ENCODE peak calls at places on chromosomes 1 and 21, in four cellular contexts. E is K562, F is HepG2, T is SK-N-SH. J is an unnamed sample.

GRCh38 chr1:50846224-50846839 is 113.7 kb downstream of the FAF1 start:
- DNase-seq in T (no peak), E (no peak), F (no peak), J (no peak)

GRCh38 chr1:197850918-197851317 is 51.5 kb upstream of the C1orf53 start:
- DNase-seq in E (no peak), F (no peak), T (no peak), J (no peak)

GRCh38 chr1:58505286-58505685 is 41.2 kb downstream of the OMA1 start:
- DNase-seq in E (no peak), F (no peak), T (no peak), J (no peak)

GRCh38 chr1:52523376-52523775 is 29.5 kb downstream of the TUT4 start:
- DNase-seq in F (no peak), T (no peak), E (no peak), J (no peak)

GRCh38 chr1:45205910-45206721 is at the start of gene ZSWIM5:
- DNase-seq in T (peak; percentile 92), F (peak; percentile 48), E (peak; percentile 73), J (no peak)

GRCh38 chr1:86713477-86713876 is 9.1 kb downstream of the SH3GLB1 start:
- DNase-seq in F (no peak), E (no peak), T (no peak), J (no peak)

GRCh38 chr1:9787702-9788101 is 36.1 kb downstream of the CLSTN1 start:
- DNase-seq in F (no peak), T (no peak), E (no peak), J (peak; percentile 70)

GRCh38 chr1:205950280-205950679 is 7.0 kb upstream of the SLC26A9 start:
- DNase-seq in T (no peak), E (no peak), F (no peak), J (no peak)

GRCh38 chr1:222079546-222079945 is 337.7 kb upstream of the DUSP10 start:
- DNase-seq in F (no peak), E (no peak), T (no peak), J (no peak)

GRCh38 chr1:97451422-97451821 is 469.4 kb downstream of the DPYD start:
- DNase-seq in F (no peak), E (no peak), T (no peak), J (no peak)

GRCh38 chr21:46021978-46022544 is 40.5 kb downstream of the COL6A1 start:
- DNase-seq in T (no peak), E (no peak), F (no peak), J (no peak)

GRCh38 chr1:174036798-174037197 is 14.6 kb upstream of the RC3H1 start:
- DNase-seq in F (no peak), E (no peak), T (no peak), J (no peak)

GRCh38 chr1:38781872-38782617 is 77.5 kb downstream of the RRAGC start:
- DNase-seq in T (no peak), E (no peak), F (no peak), J (no peak)

GRCh38 chr1:222653178-222653827 is 35.4 kb downstream of the MIA3 start:
- DNase-seq in F (no peak), E (no peak), T (no peak), J (no peak)

GRCh38 chr1:53508991-53509663 is 49.9 kb downstream of the DMRTB1 start:
- DNase-seq in T (no peak), E (peak; percentile 63), F (no peak), J (no peak)

GRCh38 chr1:212034516-212035122 is 738 bp downstream of the INTS7 start:
- DNase-seq in F (no peak), T (no peak), E (no peak), J (no peak)

GRCh38 chr1:161266096-161266679 is 7.6 kb downstream of the PCP4L1 start:
- DNase-seq in E (no peak), F (no peak), T (no peak), J (no peak)

GRCh38 chr21:45129231-45129923 is 55.0 kb downstream of the ADARB1 start:
- DNase-seq in F (no peak), E (peak; percentile 50), T (no peak), J (no peak)

GRCh38 chr1:119853155-119853554 is 41.9 kb upstream of the REG4 start:
- DNase-seq in T (no peak), F (no peak), E (no peak), J (no peak)

GRCh38 chr1:58816072-58816746 is 32.4 kb upstream of the JUN start:
- DNase-seq in T (peak; percentile 94), F (peak; percentile 63), E (peak; percentile 73), J (peak; percentile 53)

GRCh38 chr1:56837244-56837926 is 17.2 kb upstream of the C8A start:
- DNase-seq in E (no peak), T (no peak), F (no peak), J (no peak)

GRCh38 chr1:232174306-232174705 is 455.6 kb downstream of the SIPA1L2 start:
- DNase-seq in F (no peak), E (no peak), T (no peak), J (no peak)

GRCh38 chr1:242447682-242448081 is 76.8 kb downstream of the PLD5 start:
- DNase-seq in E (no peak), T (no peak), F (no peak), J (no peak)

GRCh38 chr1:17909634-17910033 is 154.5 kb downstream of the ACTL8 start:
- DNase-seq in F (no peak), E (peak; percentile 31), T (no peak), J (no peak)

GRCh38 chr21:14078746-14079375 is 131.9 kb downstream of the LIPI start:
- DNase-seq in T (no peak), E (no peak), F (no peak), J (no peak)

GRCh38 chr1:224450164-224450955 is 15.8 kb upstream of the WDR26 start:
- DNase-seq in T (no peak), E (no peak), F (no peak), J (no peak)

GRCh38 chr1:86419277-86419903 is 4.6 kb upstream of the CLCA2 start:
- DNase-seq in E (peak; percentile 25), F (no peak), T (no peak), J (no peak)

GRCh38 chr1:160346953-160347352 is 3.8 kb downstream of the NCSTN start:
- DNase-seq in E (no peak), T (no peak), F (no peak), J (peak; percentile 46)

GRCh38 chr1:26887125-26887524 is 3.0 kb downstream of the GPN2 start:
- DNase-seq in T (peak; percentile 41), F (no peak), E (no peak), J (no peak)

GRCh38 chr21:46483300-46484295 is 24.9 kb downstream of the DIP2A start:
- DNase-seq in T (no peak), E (no peak), F (no peak), J (no peak)

GRCh38 chr1:241102652-241103051 is 254.4 kb downstream of the RGS7 start:
- DNase-seq in T (peak; percentile 33), E (no peak), F (no peak), J (no peak)

DNA sequence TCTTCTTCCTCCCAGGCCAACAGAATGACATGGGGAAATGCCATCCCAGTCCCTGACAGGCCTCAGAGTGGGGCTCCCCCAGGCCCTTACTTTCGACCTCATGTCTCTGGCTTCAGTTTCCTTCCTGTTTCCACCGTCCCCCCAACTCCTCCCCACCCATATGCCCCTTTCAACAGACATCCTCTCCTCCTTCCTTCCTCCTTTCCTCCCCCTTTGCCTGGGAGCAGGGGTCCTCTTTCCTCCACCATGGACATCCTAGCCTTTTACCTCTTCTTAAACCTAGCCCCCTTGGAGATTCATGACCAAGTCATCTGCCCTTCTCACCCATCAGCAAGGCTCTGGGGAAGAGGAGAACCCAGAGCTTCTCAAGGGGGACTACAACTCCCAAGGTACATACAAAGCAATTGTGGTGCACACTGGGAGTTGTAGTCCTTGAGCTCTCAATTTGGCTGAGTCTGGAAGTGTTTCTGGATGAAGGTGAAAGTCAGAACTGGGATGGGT is 4.0 kb downstream of the ZBTB7B start:
- DNase-seq in E (no peak), F (no peak), T (no peak), J (no peak)
- TF ChIP-seq USF2 in E (no peak), F (no peak), T (no peak), J (no peak)

DNA sequence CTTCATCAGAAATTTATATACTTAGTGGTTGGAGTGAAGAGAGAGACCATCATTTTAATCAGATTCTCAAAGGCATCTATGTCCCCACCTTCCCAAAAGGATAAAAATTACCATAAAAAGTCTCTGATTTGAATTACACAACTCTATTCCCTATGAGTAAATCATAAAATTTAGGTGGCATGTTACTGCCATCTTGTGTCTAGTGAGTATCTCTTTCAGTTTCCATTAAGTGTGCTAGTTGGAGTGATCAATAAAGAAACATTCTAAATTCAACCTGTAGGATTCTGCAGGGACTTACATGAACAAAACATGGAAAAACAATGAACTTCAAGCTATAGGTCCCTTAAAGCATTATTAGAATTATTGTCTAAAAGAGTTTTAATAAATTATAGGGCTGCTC is 655.4 kb downstream of the LTN1 start:
- DNase-seq in F (peak; percentile 37), E (no peak), T (peak; percentile 8), J (no peak)
- TF ChIP-seq FOXM1 in F (no peak), E (no peak), T (no peak), J (no peak)

GRCh38 chr1:165408518-165408917 is 36.4 kb downstream of the RXRG start:
- DNase-seq in F (peak; percentile 55), T (peak; percentile 20), E (peak; percentile 66), J (no peak)
- TF ChIP-seq USF2 in F (no peak), T (no peak), E (no peak), J (no peak)

GRCh38 chr1:172400073-172400737 is 20.3 kb upstream of the C1orf105 start:
- DNase-seq in T (no peak), E (no peak), F (no peak), J (no peak)

GRCh38 chr1:172397633-172398032 is 22.9 kb upstream of the C1orf105 start:
- DNase-seq in F (no peak), T (no peak), E (no peak), J (no peak)

GRCh38 chr1:172398193-172398592 is 22.3 kb upstream of the C1orf105 start:
- DNase-seq in E (no peak), T (no peak), F (no peak), J (no peak)

GRCh38 chr1:172397221-172397620 is 23.3 kb upstream of the C1orf105 start:
- DNase-seq in F (no peak), E (no peak), T (no peak), J (no peak)

DNA sequence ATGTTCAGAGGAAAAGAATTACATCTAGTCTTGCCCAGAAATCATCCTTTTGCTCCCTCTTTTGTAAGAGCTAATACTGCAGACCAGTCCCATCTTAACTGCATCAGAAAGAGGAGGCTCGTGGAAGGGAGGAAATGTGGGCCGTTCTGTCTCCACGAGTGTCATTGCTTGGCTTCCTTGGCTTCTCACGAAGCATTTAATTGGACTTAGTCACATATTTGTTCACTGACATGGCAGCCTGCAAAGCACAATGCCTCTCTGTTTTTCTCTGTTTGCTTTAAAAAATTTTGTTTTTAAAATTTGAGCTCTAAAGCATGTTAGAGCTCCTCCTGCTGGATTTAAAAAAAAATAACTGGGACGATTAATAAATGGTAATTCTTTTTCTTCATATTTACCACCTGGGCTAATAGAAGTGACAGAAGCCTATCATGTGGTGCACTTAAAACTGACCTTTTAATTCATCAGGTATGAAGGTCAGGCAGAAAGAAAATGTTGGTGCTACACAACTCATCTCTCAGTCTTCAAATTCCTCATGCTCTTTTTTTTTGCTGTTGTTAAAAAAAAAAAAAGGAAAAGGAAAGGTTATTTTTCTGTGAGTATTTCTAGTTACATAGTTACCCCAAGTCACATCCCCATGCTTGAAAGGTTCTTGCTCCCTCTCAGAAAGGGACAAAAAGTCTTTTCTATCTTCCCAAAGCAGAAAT is 21.0 kb upstream of the C1orf105 start:
- DNase-seq in T (peak; percentile 29), F (peak; percentile 78), E (no peak), J (no peak)
- TF ChIP-seq FOXM1 in T (peak; percentile 48), F (no peak), E (no peak), J (no peak)